ENCODE peak calls at places on chromosomes 6 and 20, in four cellular contexts. One of them, this sample, is unnamed.

GRCh38 chr6:6711832-6712231 is 123.3 kb downstream of the LY86 start:
- DNase-seq in fibroblast of mammary gland: no peak
- DNase-seq in ELF-1: no peak
- DNase-seq in effector memory CD8-positive, alpha-beta T cell: no peak
- DNase-seq in this sample: no peak

GRCh38 chr6:147285087-147285855 is 81.1 kb downstream of the STXBP5 start:
- DNase-seq in effector memory CD8-positive, alpha-beta T cell: no peak
- DNase-seq in ELF-1: no peak
- DNase-seq in fibroblast of mammary gland: peak; percentile 76
- DNase-seq in this sample: no peak

GRCh38 chr6:37698264-37699137 is 818 bp upstream of the MDGA1 start:
- DNase-seq in fibroblast of mammary gland: no peak
- DNase-seq in effector memory CD8-positive, alpha-beta T cell: peak; percentile 65
- DNase-seq in ELF-1: peak; percentile 72
- DNase-seq in this sample: peak; percentile 60

GRCh38 chr6:12060780-12061619 is 48.9 kb downstream of the HIVEP1 start:
- DNase-seq in ELF-1: peak; percentile 61
- DNase-seq in effector memory CD8-positive, alpha-beta T cell: peak; percentile 62
- DNase-seq in fibroblast of mammary gland: no peak
- DNase-seq in this sample: peak; percentile 28

GRCh38 chr20:11895832-11896484 is 21.7 kb upstream of the BTBD3 start:
- DNase-seq in effector memory CD8-positive, alpha-beta T cell: no peak
- DNase-seq in ELF-1: no peak
- DNase-seq in fibroblast of mammary gland: peak; percentile 20
- DNase-seq in this sample: no peak

GRCh38 chr6:155782320-155782730 is 326.7 kb upstream of the NOX3 start:
- DNase-seq in fibroblast of mammary gland: peak; percentile 29
- DNase-seq in effector memory CD8-positive, alpha-beta T cell: no peak
- DNase-seq in ELF-1: no peak
- DNase-seq in this sample: no peak

GRCh38 chr6:53044572-53044971 is 20.6 kb upstream of the FBXO9 start:
- DNase-seq in fibroblast of mammary gland: no peak
- DNase-seq in ELF-1: peak; percentile 8
- DNase-seq in effector memory CD8-positive, alpha-beta T cell: no peak
- DNase-seq in this sample: no peak

GRCh38 chr20:55166063-55166462 is 690.7 kb downstream of the DOK5 start:
- DNase-seq in ELF-1: peak; percentile 80
- DNase-seq in fibroblast of mammary gland: no peak
- DNase-seq in effector memory CD8-positive, alpha-beta T cell: no peak
- DNase-seq in this sample: no peak